ENCODE peak calls at places on chromosome 6, in ten cellular contexts. P, K, C, L, H, B, T, F, I and V are unnamed samples. For H3K36me3, the result is how much of the 10 kb centered on the place peaks cover.

GRCh38 chr6:89483111-89483720 is 50.3 kb downstream of the ANKRD6 start:
- DNase-seq in P (no peak), K (peak), C (peak), L (no peak), H (peak), B (peak), T (no peak), F (no peak), I (no peak), V (no peak)

GRCh38 chr6:116255246-116255800 is 1.4 kb upstream of the TSPYL4 start:
- DNase-seq in P (no peak), K (no peak), C (no peak), L (no peak), H (peak), B (peak), T (no peak), F (no peak), I (no peak), V (no peak)

GRCh38 chr6:6885521-6886088 is 222.2 kb upstream of the RREB1 start:
- DNase-seq in P (no peak), K (peak), C (peak), L (no peak), H (no peak), B (peak), T (no peak), F (no peak), I (no peak), V (no peak)

GRCh38 chr6:154926366-154926765 is 68.7 kb upstream of the TIAM2 start:
- DNase-seq in P (no peak), K (no peak), C (no peak), L (no peak), H (no peak), B (no peak), T (no peak), F (no peak), I (no peak), V (no peak)

GRCh38 chr6:35146453-35146852 is 5.3 kb upstream of the TCP11 start:
- DNase-seq in P (peak), K (peak), C (peak), L (peak), H (peak), B (peak), T (peak), F (peak), I (peak), V (peak)

GRCh38 chr6:142947702-142948480 is 2.9 kb upstream of the HIVEP2 start:
- DNase-seq in P (no peak), K (no peak), C (no peak), L (peak), H (no peak), B (no peak), T (no peak), F (no peak), I (no peak), V (no peak)

GRCh38 chr6:44297063-44298038 is 15.8 kb downstream of the AARS2 start:
- DNase-seq in P (no peak), K (peak), C (no peak), L (no peak), H (peak), B (peak), T (peak), F (peak), I (no peak), V (no peak)

GRCh38 chr6:134741193-134741521 is 208.7 kb downstream of the ALDH8A1 start:
- DNase-seq in P (no peak), K (no peak), C (no peak), L (no peak), H (no peak), B (no peak), T (no peak), F (no peak), I (no peak), V (no peak)

GRCh38 chr6:27100921-27101320 is 146.6 kb upstream of the PRSS16 start:
- DNase-seq in P (no peak), K (no peak), C (no peak), L (no peak), H (no peak), B (no peak), T (no peak), F (no peak), I (no peak), V (no peak)

GRCh38 chr6:10411131-10411914 is 3.6 kb downstream of the TFAP2A start:
- DNase-seq in P (no peak), K (no peak), C (no peak), L (no peak), H (peak), B (no peak), T (no peak), F (no peak), I (no peak), V (no peak)

GRCh38 chr6:85516168-85516567 is 66.3 kb downstream of the NT5E start:
- DNase-seq in P (no peak), K (no peak), C (no peak), L (no peak), H (peak), B (no peak), T (no peak), F (peak), I (no peak), V (no peak)

GRCh38 chr6:71468841-71469750 is 180.5 kb downstream of the OGFRL1 start:
- DNase-seq in P (no peak), K (no peak), C (peak), L (no peak), H (peak), B (no peak), T (no peak), F (peak), I (peak), V (peak)

GRCh38 chr6:127547215-127547614 is 28.1 kb upstream of the MTCL3 start:
- DNase-seq in P (no peak), K (no peak), C (no peak), L (no peak), H (peak), B (no peak), T (no peak), F (no peak), I (no peak), V (no peak)

GRCh38 chr6:44672086-44672485 is 284.6 kb downstream of the CDC5L start:
- DNase-seq in P (no peak), K (no peak), C (no peak), L (no peak), H (no peak), B (no peak), T (no peak), F (no peak), I (no peak), V (peak)

GRCh38 chr6:35468980-35469710 is 944 bp downstream of the RPL10A start:
- DNase-seq in P (no peak), K (no peak), C (no peak), L (no peak), H (peak), B (no peak), T (peak), F (no peak), I (no peak), V (peak)

GRCh38 chr6:90458353-90459224 is 128.3 kb downstream of the MAP3K7 start:
- DNase-seq in P (no peak), K (no peak), C (peak), L (no peak), H (peak), B (no peak), T (no peak), F (no peak), I (no peak), V (no peak)

GRCh38 chr6:157198425-157199279 is 124.7 kb downstream of the TMEM242 start:
- DNase-seq in P (no peak), K (peak), C (peak), L (no peak), H (peak), B (no peak), T (peak), F (peak), I (no peak), V (no peak)
- H3K36me3 ChIP-seq in P (under half), K (half or more), C (under half), L (under half), H (under half), B (under half), T (under half), F (under half), I (under half), V (under half)

GRCh38 chr6:144134737-144135136 is 15.6 kb upstream of the STX11 start:
- DNase-seq in P (no peak), K (no peak), C (no peak), L (no peak), H (no peak), B (no peak), T (no peak), F (no peak), I (no peak), V (no peak)

GRCh38 chr6:144129469-144129868 is 20.8 kb upstream of the STX11 start:
- DNase-seq in P (no peak), K (no peak), C (no peak), L (no peak), H (no peak), B (no peak), T (no peak), F (no peak), I (no peak), V (no peak)

GRCh38 chr6:144134176-144134575 is 16.1 kb upstream of the STX11 start:
- DNase-seq in P (no peak), K (no peak), C (no peak), L (no peak), H (peak), B (no peak), T (no peak), F (peak), I (no peak), V (no peak)

GRCh38 chr6:144131248-144131709 is 19.0 kb upstream of the STX11 start:
- DNase-seq in P (peak), K (no peak), C (no peak), L (no peak), H (peak), B (no peak), T (no peak), F (peak), I (peak), V (peak)

DNA sequence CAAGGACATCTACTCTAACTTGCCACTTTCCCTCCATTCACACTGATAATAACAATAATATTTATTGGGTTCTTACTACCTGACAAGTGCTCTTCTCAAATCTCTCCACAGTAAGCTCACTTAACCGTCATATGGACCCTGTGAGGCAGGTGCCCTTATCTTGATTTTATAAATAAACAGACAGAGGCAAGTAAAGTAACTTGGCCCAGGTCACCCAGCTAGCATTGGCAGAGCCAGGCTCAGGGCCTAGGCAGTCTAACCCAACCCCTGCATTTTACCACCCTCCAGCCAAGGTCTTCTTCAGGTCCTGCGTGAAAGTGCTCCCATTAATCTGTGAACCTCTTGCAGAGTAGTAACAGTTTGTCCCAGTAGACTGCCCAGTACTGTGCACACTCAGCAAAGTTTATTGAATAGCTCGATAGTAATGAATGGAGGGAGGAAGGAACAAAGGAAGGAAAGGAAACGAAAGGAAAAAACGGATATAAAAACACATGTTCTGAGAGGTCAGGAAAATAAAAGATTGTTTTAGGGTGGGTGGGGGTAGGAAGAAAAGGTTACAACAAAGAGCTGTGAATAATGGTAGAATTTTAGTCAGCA is 17.0 kb upstream of the STX11 start:
- DNase-seq in P (no peak), K (no peak), C (no peak), L (no peak), H (no peak), B (no peak), T (no peak), F (no peak), I (no peak), V (no peak)
- H3K36me3 ChIP-seq in P (under half), K (under half), C (under half), L (under half), H (under half), B (under half), T (under half), F (under half), I (under half), V (under half)

DNA sequence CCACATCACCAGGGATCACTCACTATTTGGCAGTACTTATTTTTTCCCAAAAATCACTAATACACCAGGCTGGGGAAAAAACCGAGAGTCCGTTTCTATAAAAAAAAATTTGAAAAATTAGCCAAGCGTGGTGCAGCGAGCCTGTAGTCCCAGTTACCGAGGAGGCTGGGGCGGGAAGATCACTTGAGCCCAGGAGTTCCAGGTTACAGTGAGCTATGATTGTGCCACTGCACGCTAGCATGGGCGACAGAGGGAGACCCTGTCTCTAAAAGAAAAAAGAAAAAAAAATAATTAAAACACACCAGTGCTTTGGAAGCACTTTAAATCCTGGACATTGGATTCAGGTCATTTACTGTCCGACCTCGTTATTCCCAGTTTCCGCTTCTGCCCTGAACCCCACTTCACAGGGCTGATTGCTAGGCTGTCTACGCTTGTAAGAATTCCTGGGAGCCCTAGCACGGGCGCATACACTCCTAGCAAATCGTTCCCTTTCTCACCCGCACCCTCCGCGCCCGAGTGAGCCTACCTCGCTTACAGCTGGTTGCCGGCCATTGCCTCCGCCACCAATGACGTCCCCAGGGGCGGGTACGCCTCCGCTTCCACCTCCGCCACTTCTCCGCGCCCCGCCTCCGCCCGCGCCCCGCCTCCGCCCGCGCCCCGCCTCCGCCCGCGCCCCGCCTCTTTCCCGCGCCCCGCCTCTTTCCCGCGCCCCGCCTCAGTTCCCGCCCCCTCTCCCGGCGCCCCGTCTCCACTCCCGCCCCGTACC is at the start of gene TPMT:
- DNase-seq in P (no peak), K (no peak), C (no peak), L (peak), H (peak), B (peak), T (peak), F (no peak), I (peak), V (no peak)
- H3K36me3 ChIP-seq in P (under half), K (under half), C (under half), L (under half), H (under half), B (under half), T (under half), F (under half), I (under half), V (under half)

DNA sequence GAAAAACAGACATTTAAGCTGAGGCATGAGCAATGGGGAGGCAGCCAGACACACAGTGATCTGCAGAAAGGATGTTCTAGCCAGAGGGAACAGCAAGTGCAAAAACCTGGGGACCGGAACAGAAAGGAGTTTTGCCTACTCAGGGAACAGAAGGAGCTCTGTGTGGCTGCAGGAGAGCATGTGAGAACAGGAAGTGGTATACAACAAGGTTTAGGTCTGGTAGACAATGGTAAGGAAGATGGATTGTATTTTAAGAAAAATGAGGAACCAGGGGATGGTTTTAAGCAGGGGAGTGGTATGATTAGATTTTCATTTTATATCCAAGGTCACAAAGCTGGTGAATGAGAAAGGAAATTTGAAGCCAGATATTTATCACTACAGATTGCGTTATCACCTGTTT is 157.5 kb downstream of the UNC5CL start:
- DNase-seq in P (no peak), K (no peak), C (no peak), L (no peak), H (no peak), B (no peak), T (no peak), F (no peak), I (no peak), V (no peak)
- H3K36me3 ChIP-seq in P (under half), K (under half), C (under half), L (under half), H (under half), B (under half), T (under half), F (under half), I (under half), V (under half)

GRCh38 chr6:78942451-78942850 is 75.1 kb downstream of the IRAK1BP1 start:
- DNase-seq in P (no peak), K (no peak), C (no peak), L (no peak), H (peak), B (no peak), T (no peak), F (peak), I (no peak), V (no peak)

GRCh38 chr6:78947962-78948361 is 80.6 kb downstream of the IRAK1BP1 start:
- DNase-seq in P (no peak), K (no peak), C (no peak), L (no peak), H (peak), B (no peak), T (no peak), F (peak), I (peak), V (no peak)

GRCh38 chr6:78952362-78952761 is 85.0 kb downstream of the IRAK1BP1 start:
- DNase-seq in P (no peak), K (no peak), C (no peak), L (no peak), H (no peak), B (no peak), T (no peak), F (no peak), I (no peak), V (no peak)

GRCh38 chr6:78948785-78949184 is 81.4 kb downstream of the IRAK1BP1 start:
- DNase-seq in P (no peak), K (no peak), C (no peak), L (no peak), H (no peak), B (no peak), T (no peak), F (no peak), I (no peak), V (no peak)

GRCh38 chr6:78947529-78947928 is 80.2 kb downstream of the IRAK1BP1 start:
- DNase-seq in P (no peak), K (no peak), C (no peak), L (no peak), H (peak), B (no peak), T (no peak), F (peak), I (peak), V (no peak)
- H3K36me3 ChIP-seq in P (under half), K (half or more), C (half or more), L (under half), H (half or more), B (under half), T (under half), F (under half), I (under half), V (half or more)